ENCODE peak calls at places on chromosomes 2 and 18, in four cellular contexts. M, K, B and V are unnamed samples.

GRCh38 chr2:29021886-29022285 is 40.8 kb downstream of the TOGARAM2 start:
- DNase-seq in M (no peak), K (no peak), B (no peak), V (no peak)

GRCh38 chr2:204115692-204116091 is 179.1 kb downstream of the ICOS start:
- DNase-seq in K (no peak), B (no peak), M (no peak), V (no peak)

GRCh38 chr2:156340377-156340776 is 7.9 kb upstream of the NR4A2 start:
- DNase-seq in K (no peak), B (no peak), M (no peak), V (no peak)

GRCh38 chr18:3397031-3397750 is 52.8 kb upstream of the TGIF1 start:
- DNase-seq in B (no peak), K (no peak), M (peak), V (no peak)

GRCh38 chr2:33208400-33208799 is 261.6 kb downstream of the LTBP1 start:
- DNase-seq in K (no peak), B (no peak), M (no peak), V (no peak)

GRCh38 chr18:68772268-68772667 is 25.6 kb upstream of the CCDC102B start:
- DNase-seq in M (no peak), K (no peak), B (no peak), V (no peak)

GRCh38 chr2:240130393-240131195 is 5.5 kb downstream of the COPS9 start:
- DNase-seq in K (no peak), M (no peak), B (no peak), V (no peak)

GRCh38 chr18:41206341-41206740 is 748.7 kb upstream of the PIK3C3 start:
- DNase-seq in K (no peak), M (no peak), B (no peak), V (no peak)

GRCh38 chr2:27752551-27753237 is 18.8 kb upstream of the MRPL33 start:
- DNase-seq in K (no peak), B (no peak), M (peak), V (no peak)

GRCh38 chr18:62009521-62009920 is 116.7 kb upstream of the RNF152 start:
- DNase-seq in B (no peak), K (no peak), M (peak), V (no peak)

GRCh38 chr18:74803117-74803516 is 205.4 kb downstream of the ZNF407 start:
- DNase-seq in M (no peak), B (no peak), K (no peak), V (no peak)

GRCh38 chr2:181573140-181573736 is 83.7 kb downstream of the CERKL start:
- DNase-seq in K (peak), M (peak), B (peak), V (no peak)

GRCh38 chr2:160390544-160391258 is 102.9 kb downstream of the RBMS1 start:
- DNase-seq in B (peak), K (no peak), M (peak), V (no peak)

GRCh38 chr2:159152119-159152778 is 134.3 kb downstream of the WDSUB1 start:
- DNase-seq in B (no peak), K (peak), M (no peak), V (no peak)

GRCh38 chr2:17871639-17872038 is 6.8 kb upstream of the KCNS3 start:
- DNase-seq in K (no peak), B (no peak), M (no peak), V (no peak)

GRCh38 chr2:55283083-55283482 is 14.1 kb upstream of the MTIF2 start:
- DNase-seq in B (no peak), K (no peak), M (no peak), V (no peak)
- H3K4me3 ChIP-seq in B (no peak), K (no peak), M (no peak), V (no peak)

GRCh38 chr2:216742411-216742810 is 47.1 kb upstream of the IGFBP5 start:
- DNase-seq in M (no peak), K (peak), B (peak), V (no peak)
- H3K4me3 ChIP-seq in M (no peak), K (no peak), B (no peak), V (no peak)

DNA sequence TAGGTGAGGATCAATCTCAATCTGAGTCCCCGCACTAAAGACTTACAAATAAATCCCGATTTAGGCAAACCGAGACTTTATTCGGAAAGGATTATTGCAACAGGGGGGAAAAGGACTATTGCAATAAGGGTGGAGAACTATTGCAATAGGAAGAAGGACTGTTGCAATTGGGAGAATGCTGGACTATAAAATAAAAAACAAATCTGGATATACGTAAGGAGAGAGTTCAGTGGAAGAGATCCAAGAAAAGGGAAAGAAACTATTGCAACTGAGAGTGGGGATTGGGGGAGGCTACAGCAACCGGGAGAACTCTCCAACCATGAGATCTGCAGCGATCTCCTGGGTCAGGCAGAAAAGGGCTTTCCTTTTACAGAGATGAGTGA is 1.2 kb upstream of the UBXN2A start:
- DNase-seq in M (no peak), B (peak), K (peak), V (no peak)
- H3K4me3 ChIP-seq in M (no peak), B (peak), K (no peak), V (peak)

GRCh38 chr18:28175047-28175929 is 1.6 kb downstream of the CDH2 start:
- DNase-seq in B (peak), K (peak), M (no peak), V (no peak)

GRCh38 chr18:28176933-28177827 is at the start of gene CDH2:
- DNase-seq in K (peak), B (peak), M (peak), V (no peak)

GRCh38 chr18:28174181-28174906 is 2.6 kb downstream of the CDH2 start:
- DNase-seq in M (no peak), B (no peak), K (no peak), V (no peak)

GRCh38 chr18:28176674-28176932 is 327 bp downstream of the CDH2 start:
- DNase-seq in B (no peak), K (no peak), M (no peak), V (no peak)

GRCh38 chr18:28175930-28176673 is 828 bp downstream of the CDH2 start:
- DNase-seq in B (peak), K (peak), M (peak), V (no peak)
- H3K4me3 ChIP-seq in B (peak), K (peak), M (no peak), V (no peak)

DNA sequence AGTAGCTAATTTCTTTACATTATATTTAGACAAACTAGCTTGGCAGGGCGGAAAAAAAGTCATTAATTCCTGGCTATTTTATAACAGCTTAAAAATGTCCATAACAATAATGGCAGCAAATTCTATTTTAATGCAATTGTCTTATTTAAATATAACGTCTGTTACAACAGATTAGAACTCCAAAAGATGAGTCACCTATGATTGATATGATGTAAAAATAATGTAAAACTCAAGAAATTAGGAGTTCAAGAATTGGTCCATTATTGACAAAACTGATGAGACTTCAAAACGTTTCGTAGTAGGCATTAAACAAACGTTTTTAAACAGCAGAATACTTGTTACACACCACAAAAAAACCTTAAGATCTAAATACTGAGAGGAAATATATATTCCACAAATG is 2.7 kb downstream of the XPO1 start:
- DNase-seq in B (no peak), K (no peak), M (peak), V (no peak)
- H3K4me3 ChIP-seq in B (peak), K (peak), M (peak), V (peak)